ENCODE peak calls at places on chromosomes 16 and 17, in six cellular contexts. Z is type B pancreatic cell; Q is stimulated activated CD4-positive, alpha-beta T cell treated with anti-CD3 and anti-CD28 coated beads, Interleukin-15, amount 100 ng/mL, for 24 hours; P is activated naive CD8-positive, alpha-beta T cell treated with anti-CD3 and anti-CD28 coated beads, Interleukin-2, amount 50 U/mL, for 24 hours; X is HCEC 1CT; R is NCI-H2029 treated with DMSO at 0.1 percent for 48 hours. C is an unnamed sample.

GRCh38 chr17:82382933-82383255 is 11.3 kb downstream of the UTS2R start:
- DNase-seq in Z (no peak), X (no peak), R (no peak), Q (no peak), P (no peak), C (no peak)

GRCh38 chr17:33811006-33811760 is 443.9 kb upstream of the CCL2 start:
- DNase-seq in R (no peak), P (no peak), Q (no peak), Z (no peak), X (no peak), C (no peak)

GRCh38 chr16:87740441-87740840 is 25.3 kb downstream of the KLHDC4 start:
- DNase-seq in Z (no peak), R (no peak), Q (no peak), X (no peak), P (no peak), C (no peak)

GRCh38 chr16:87416826-87417471 is 24.8 kb downstream of the MAP1LC3B start:
- DNase-seq in P (peak), Q (peak), X (peak), R (no peak), Z (no peak), C (peak)

GRCh38 chr17:36553459-36553858 is 8.7 kb downstream of the GGNBP2 start:
- DNase-seq in X (no peak), Z (no peak), P (no peak), R (no peak), Q (no peak), C (no peak)

GRCh38 chr16:87723224-87723619 is 42.6 kb downstream of the KLHDC4 start:
- DNase-seq in X (no peak), Q (no peak), R (peak), P (no peak), Z (no peak), C (no peak)

GRCh38 chr16:53058441-53058840 is 3.6 kb downstream of the CHD9 start:
- DNase-seq in Z (no peak), X (no peak), R (no peak), P (no peak), Q (no peak), C (no peak)

GRCh38 chr17:46264456-46265198 is 30.3 kb upstream of the LRRC37A start:
- DNase-seq in P (no peak), Q (peak), Z (no peak), R (no peak), X (peak), C (no peak)

GRCh38 chr16:56369202-56369601 is 56.1 kb downstream of the AMFR start:
- DNase-seq in R (no peak), Q (no peak), P (no peak), Z (no peak), X (no peak), C (no peak)

GRCh38 chr16:81678326-81679095 is 100.6 kb upstream of the PLCG2 start:
- DNase-seq in X (no peak), Z (no peak), Q (no peak), P (no peak), R (no peak), C (no peak)

GRCh38 chr17:12744298-12744697 is 45.0 kb upstream of the ARHGAP44 start:
- DNase-seq in X (no peak), Z (no peak), P (no peak), R (no peak), Q (no peak), C (no peak)

GRCh38 chr16:29915590-29916247 is 10.3 kb downstream of the KCTD13 start:
- DNase-seq in R (no peak), Q (no peak), X (peak), P (no peak), Z (no peak), C (no peak)

C was measured in RPMI8226.